ENCODE peak calls at places on chromosome 5, in six cellular contexts. One of them, this sample, is unnamed.
A peak's percentile ranks its signal among the peaks of the same experiment; 100 is the strongest.

GRCh38 chr5:169448826-169449225 is 134.7 kb upstream of the SPDL1 start:
- DNase-seq in IMR-90: no peak
- DNase-seq in psoas muscle: no peak
- DNase-seq in fibroblast of lung: no peak
- DNase-seq in astrocyte: no peak
- DNase-seq in dorsolateral prefrontal cortex: no peak
- DNase-seq in this sample: no peak

GRCh38 chr5:90096415-90097081 is 313.0 kb downstream of the CETN3 start:
- DNase-seq in fibroblast of lung: peak; percentile 95
- DNase-seq in astrocyte: peak; percentile 92
- DNase-seq in IMR-90: peak; percentile 52
- DNase-seq in dorsolateral prefrontal cortex: no peak
- DNase-seq in psoas muscle: peak; percentile 15
- DNase-seq in this sample: peak; percentile 79

GRCh38 chr5:10009802-10010201 is 239.9 kb downstream of the ATPSCKMT start:
- DNase-seq in IMR-90: peak; percentile 14
- DNase-seq in dorsolateral prefrontal cortex: no peak
- DNase-seq in fibroblast of lung: peak; percentile 43
- DNase-seq in psoas muscle: no peak
- DNase-seq in astrocyte: peak; percentile 35
- DNase-seq in this sample: no peak

GRCh38 chr5:4857761-4858160 is 282.4 kb upstream of the ADAMTS16 start:
- DNase-seq in IMR-90: no peak
- DNase-seq in dorsolateral prefrontal cortex: no peak
- DNase-seq in astrocyte: peak; percentile 55
- DNase-seq in fibroblast of lung: peak; percentile 56
- DNase-seq in psoas muscle: no peak
- DNase-seq in this sample: no peak

GRCh38 chr5:62256161-62257017 is 49.6 kb upstream of the KIF2A start:
- DNase-seq in psoas muscle: no peak
- DNase-seq in IMR-90: no peak
- DNase-seq in dorsolateral prefrontal cortex: no peak
- DNase-seq in astrocyte: no peak
- DNase-seq in fibroblast of lung: peak; percentile 12
- DNase-seq in this sample: peak; percentile 53

GRCh38 chr5:137708796-137709559 is 26.9 kb downstream of the KLHL3 start:
- DNase-seq in fibroblast of lung: no peak
- DNase-seq in dorsolateral prefrontal cortex: no peak
- DNase-seq in astrocyte: no peak
- DNase-seq in IMR-90: no peak
- DNase-seq in psoas muscle: no peak
- DNase-seq in this sample: no peak

GRCh38 chr5:945691-946541 is 53.2 kb downstream of the TRIP13 start:
- DNase-seq in psoas muscle: no peak
- DNase-seq in fibroblast of lung: no peak
- DNase-seq in IMR-90: no peak
- DNase-seq in dorsolateral prefrontal cortex: peak; percentile 41
- DNase-seq in astrocyte: no peak
- DNase-seq in this sample: no peak

GRCh38 chr5:180026320-180026719 is 45.2 kb downstream of the RNF130 start:
- DNase-seq in psoas muscle: no peak
- DNase-seq in fibroblast of lung: peak; percentile 86
- DNase-seq in IMR-90: peak; percentile 67
- DNase-seq in astrocyte: peak; percentile 82
- DNase-seq in dorsolateral prefrontal cortex: no peak
- DNase-seq in this sample: peak; percentile 85

GRCh38 chr5:160312139-160312959 is at the start of gene CCNJL:
- DNase-seq in fibroblast of lung: peak; percentile 53
- DNase-seq in psoas muscle: peak; percentile 39
- DNase-seq in dorsolateral prefrontal cortex: peak; percentile 62
- DNase-seq in astrocyte: peak; percentile 25
- DNase-seq in IMR-90: peak; percentile 44
- DNase-seq in this sample: no peak

GRCh38 chr5:60210810-60211209 is 317.3 kb upstream of the PDE4D start:
- DNase-seq in IMR-90: no peak
- DNase-seq in dorsolateral prefrontal cortex: no peak
- DNase-seq in fibroblast of lung: no peak
- DNase-seq in astrocyte: no peak
- DNase-seq in psoas muscle: no peak
- DNase-seq in this sample: no peak

GRCh38 chr5:122077451-122078115 is 476 bp downstream of the LOX start:
- DNase-seq in IMR-90: no peak
- DNase-seq in dorsolateral prefrontal cortex: peak; percentile 53
- DNase-seq in fibroblast of lung: no peak
- DNase-seq in astrocyte: no peak
- DNase-seq in psoas muscle: peak; percentile 20
- DNase-seq in this sample: peak; percentile 65

GRCh38 chr5:138054863-138055558 is 22.1 kb upstream of the FAM13B start:
- DNase-seq in fibroblast of lung: peak; percentile 14
- DNase-seq in astrocyte: peak; percentile 18
- DNase-seq in psoas muscle: no peak
- DNase-seq in IMR-90: no peak
- DNase-seq in dorsolateral prefrontal cortex: peak; percentile 56
- DNase-seq in this sample: peak; percentile 15

GRCh38 chr5:22835630-22836029 is 17.5 kb downstream of the CDH12 start:
- DNase-seq in astrocyte: no peak
- DNase-seq in fibroblast of lung: no peak
- DNase-seq in dorsolateral prefrontal cortex: no peak
- DNase-seq in psoas muscle: no peak
- DNase-seq in IMR-90: no peak
- DNase-seq in this sample: no peak

GRCh38 chr5:57335092-57335491 is 147.5 kb downstream of the ACTBL2 start:
- DNase-seq in astrocyte: peak; percentile 78
- DNase-seq in dorsolateral prefrontal cortex: no peak
- DNase-seq in fibroblast of lung: peak; percentile 82
- DNase-seq in psoas muscle: no peak
- DNase-seq in IMR-90: peak; percentile 90
- DNase-seq in this sample: peak; percentile 73

GRCh38 chr5:98031496-98031895 is 742.0 kb upstream of the RGMB start:
- DNase-seq in fibroblast of lung: no peak
- DNase-seq in dorsolateral prefrontal cortex: no peak
- DNase-seq in astrocyte: no peak
- DNase-seq in IMR-90: no peak
- DNase-seq in psoas muscle: no peak
- DNase-seq in this sample: no peak

GRCh38 chr5:4159681-4160080 is 564.0 kb downstream of the IRX1 start:
- DNase-seq in IMR-90: no peak
- DNase-seq in psoas muscle: no peak
- DNase-seq in astrocyte: no peak
- DNase-seq in fibroblast of lung: peak; percentile 3
- DNase-seq in dorsolateral prefrontal cortex: no peak
- DNase-seq in this sample: no peak

GRCh38 chr5:165035520-165035919 is 1530.1 kb downstream of the MAT2B start:
- DNase-seq in psoas muscle: no peak
- DNase-seq in dorsolateral prefrontal cortex: no peak
- DNase-seq in fibroblast of lung: peak; percentile 46
- DNase-seq in IMR-90: no peak
- DNase-seq in astrocyte: peak; percentile 26
- DNase-seq in this sample: no peak

GRCh38 chr5:74622122-74622521 is 18.4 kb downstream of the ENC1 start:
- DNase-seq in fibroblast of lung: peak; percentile 77
- DNase-seq in dorsolateral prefrontal cortex: no peak
- DNase-seq in astrocyte: peak; percentile 74
- DNase-seq in psoas muscle: no peak
- DNase-seq in IMR-90: no peak
- DNase-seq in this sample: no peak

GRCh38 chr5:157222506-157223230 is 42.0 kb downstream of the ITK start:
- DNase-seq in astrocyte: peak; percentile 76
- DNase-seq in dorsolateral prefrontal cortex: no peak
- DNase-seq in fibroblast of lung: peak; percentile 76
- DNase-seq in IMR-90: peak; percentile 35
- DNase-seq in psoas muscle: no peak
- DNase-seq in this sample: peak; percentile 63

GRCh38 chr5:172505403-172505759 is 51.1 kb upstream of the SH3PXD2B start:
- DNase-seq in psoas muscle: no peak
- DNase-seq in astrocyte: no peak
- DNase-seq in fibroblast of lung: no peak
- DNase-seq in IMR-90: no peak
- DNase-seq in dorsolateral prefrontal cortex: no peak
- DNase-seq in this sample: no peak

GRCh38 chr5:73789851-73790281 is 163.9 kb downstream of the ARHGEF28 start:
- DNase-seq in fibroblast of lung: peak; percentile 21
- DNase-seq in dorsolateral prefrontal cortex: no peak
- DNase-seq in IMR-90: no peak
- DNase-seq in psoas muscle: no peak
- DNase-seq in astrocyte: peak; percentile 14
- DNase-seq in this sample: peak; percentile 85

DNA sequence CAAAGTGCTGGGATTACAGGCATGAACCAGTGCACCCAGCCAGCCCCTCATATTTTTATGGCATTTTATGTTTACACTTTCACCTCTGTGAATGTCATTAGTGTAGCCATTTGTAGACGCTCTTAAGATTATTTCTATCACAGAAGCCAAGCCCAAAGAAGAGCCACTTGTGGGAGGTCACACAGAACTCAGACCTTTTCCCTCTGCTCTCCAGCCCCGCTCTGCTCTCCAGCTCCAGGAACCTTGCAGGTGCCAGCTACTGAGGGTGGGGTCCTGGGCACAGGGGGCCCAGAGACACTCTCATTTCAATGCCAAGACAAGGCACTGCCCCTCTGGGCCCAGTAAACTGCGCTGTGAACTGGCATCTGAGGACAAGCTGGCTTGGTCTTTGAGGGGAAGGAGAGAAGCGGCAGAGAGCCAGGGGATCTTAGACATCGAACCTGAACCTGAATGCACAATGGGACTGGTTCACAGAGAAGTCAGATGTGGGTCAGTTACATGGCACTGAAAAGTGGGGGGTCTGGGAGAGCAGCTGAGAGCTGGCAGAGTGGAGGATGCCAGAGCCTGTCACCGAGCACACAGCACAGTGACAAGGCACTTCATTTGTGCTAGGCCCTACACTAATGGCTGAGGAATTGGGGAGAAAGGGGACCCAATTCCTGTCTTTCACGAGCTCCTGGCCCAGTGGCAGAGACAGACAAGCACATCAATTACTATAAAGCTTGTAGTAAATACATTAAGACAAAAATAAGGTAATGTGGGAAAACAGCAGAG is 16.7 kb downstream of the ANXA6 start:
- DNase-seq in astrocyte: no peak
- DNase-seq in IMR-90: no peak
- DNase-seq in dorsolateral prefrontal cortex: no peak
- DNase-seq in fibroblast of lung: no peak
- DNase-seq in psoas muscle: no peak
- DNase-seq in this sample: no peak
- TF ChIP-seq CTCF in astrocyte: no peak
- TF ChIP-seq CTCF in IMR-90: no peak
- TF ChIP-seq CTCF in dorsolateral prefrontal cortex: no peak
- TF ChIP-seq CTCF in fibroblast of lung: no peak
- TF ChIP-seq CTCF in psoas muscle: no peak
- TF ChIP-seq CTCF in this sample: no peak

DNA sequence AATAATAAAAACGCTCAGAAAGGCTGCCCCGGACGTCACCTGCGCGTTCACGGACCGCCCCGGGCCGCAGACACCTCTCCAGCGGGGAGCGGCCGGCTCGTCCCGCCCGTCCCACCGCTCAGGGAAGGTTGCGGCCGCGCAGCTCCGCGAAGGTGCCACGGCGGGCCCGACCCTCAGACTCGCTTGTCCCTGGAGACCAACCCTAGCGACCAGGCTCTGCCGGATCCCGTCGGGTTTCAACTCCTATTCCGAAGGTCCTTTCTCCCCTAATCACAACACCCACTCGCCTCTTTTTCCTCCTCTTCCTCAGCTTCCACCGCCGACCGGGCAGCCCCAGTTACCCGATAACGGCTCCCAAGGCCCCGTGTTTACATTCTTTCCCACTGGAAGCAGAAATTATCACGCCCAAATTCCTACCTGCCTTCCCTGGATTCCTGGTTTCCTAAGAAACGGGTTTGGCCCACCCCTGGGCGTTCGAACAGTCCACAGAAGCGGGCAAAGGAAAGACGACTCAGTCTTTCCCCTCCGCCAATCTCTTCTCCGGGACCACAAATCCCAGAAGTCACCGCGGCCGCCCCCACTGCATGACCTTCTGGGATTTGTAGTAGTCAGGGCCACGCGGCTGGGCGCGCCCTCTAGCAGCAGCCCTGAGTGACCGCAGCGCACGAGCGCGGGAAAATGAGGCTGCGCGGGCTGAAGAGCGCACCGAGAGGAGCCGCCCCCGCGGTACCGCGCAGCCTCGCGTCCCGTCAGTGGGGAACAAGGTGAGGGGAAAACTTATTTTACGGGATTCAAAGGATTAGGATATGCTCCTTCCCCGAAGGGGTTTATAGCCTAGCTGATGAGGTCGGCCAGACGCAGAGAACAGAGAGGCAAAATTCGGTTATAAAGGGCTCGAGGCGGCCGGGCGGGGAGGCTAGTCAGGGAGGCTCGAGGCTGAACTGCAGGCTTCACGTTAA is at the start of gene TTC33:
- DNase-seq in fibroblast of lung: peak; percentile 95
- DNase-seq in astrocyte: peak; percentile 88
- DNase-seq in dorsolateral prefrontal cortex: peak; percentile 97
- DNase-seq in IMR-90: peak; percentile 93
- DNase-seq in psoas muscle: peak; percentile 96
- DNase-seq in this sample: peak; percentile 97
- TF ChIP-seq CTCF in fibroblast of lung: peak; percentile 49
- TF ChIP-seq CTCF in astrocyte: peak; percentile 30
- TF ChIP-seq CTCF in dorsolateral prefrontal cortex: peak; percentile 80
- TF ChIP-seq CTCF in IMR-90: peak; percentile 80
- TF ChIP-seq CTCF in psoas muscle: peak; percentile 59
- TF ChIP-seq CTCF in this sample: peak; percentile 62

DNA sequence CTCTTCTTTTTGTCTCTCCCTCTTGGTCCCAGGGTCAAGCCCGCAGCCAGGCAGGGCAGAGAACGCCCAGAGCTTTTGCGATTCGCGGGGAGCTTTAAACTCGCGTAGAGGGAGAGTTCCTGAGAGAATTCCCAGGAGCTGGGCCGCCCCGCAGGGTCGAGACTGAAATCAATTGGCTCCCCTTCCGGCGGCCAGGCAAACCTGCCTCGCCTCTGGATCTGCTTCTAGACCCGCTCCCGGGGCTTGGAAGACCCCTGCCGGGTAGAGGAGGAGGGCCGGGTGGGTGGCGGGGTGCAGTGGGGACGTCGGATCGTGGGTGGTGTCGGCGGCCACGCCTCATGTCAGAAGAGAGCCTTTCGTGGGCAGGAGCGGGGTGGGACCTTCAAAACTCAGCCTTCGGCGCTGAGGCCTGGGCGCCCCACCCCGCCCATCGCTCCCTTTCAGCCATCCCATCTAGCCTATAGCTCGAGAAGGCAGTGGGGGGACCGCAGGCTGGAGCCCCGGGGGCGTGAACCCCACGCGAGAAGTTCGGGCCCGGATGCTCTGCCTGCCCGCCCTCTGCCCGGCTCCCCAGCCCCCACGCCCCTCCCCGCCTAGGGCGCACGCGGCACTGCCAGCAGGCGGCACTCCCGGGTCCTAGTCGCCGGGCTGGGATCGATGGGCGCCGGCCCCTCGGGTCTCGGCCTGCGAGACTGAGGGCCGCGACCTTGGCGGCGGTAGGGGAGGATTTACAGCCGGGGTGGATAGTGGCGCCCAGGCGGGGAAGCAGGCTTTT is 6.1 kb downstream of the PRDM6 start:
- DNase-seq in dorsolateral prefrontal cortex: no peak
- DNase-seq in fibroblast of lung: no peak
- DNase-seq in astrocyte: no peak
- DNase-seq in IMR-90: peak; percentile 18
- DNase-seq in psoas muscle: no peak
- DNase-seq in this sample: no peak
- TF ChIP-seq CTCF in dorsolateral prefrontal cortex: no peak
- TF ChIP-seq CTCF in fibroblast of lung: peak; percentile 38
- TF ChIP-seq CTCF in astrocyte: no peak
- TF ChIP-seq CTCF in IMR-90: peak; percentile 9
- TF ChIP-seq CTCF in psoas muscle: no peak
- TF ChIP-seq CTCF in this sample: no peak

GRCh38 chr5:76483433-76483832 is 80.3 kb downstream of the IQGAP2 start:
- DNase-seq in astrocyte: no peak
- DNase-seq in psoas muscle: no peak
- DNase-seq in dorsolateral prefrontal cortex: no peak
- DNase-seq in fibroblast of lung: no peak
- DNase-seq in IMR-90: no peak
- DNase-seq in this sample: no peak
- TF ChIP-seq CTCF in astrocyte: no peak
- TF ChIP-seq CTCF in psoas muscle: no peak
- TF ChIP-seq CTCF in dorsolateral prefrontal cortex: no peak
- TF ChIP-seq CTCF in fibroblast of lung: no peak
- TF ChIP-seq CTCF in IMR-90: no peak
- TF ChIP-seq CTCF in this sample: no peak

This sample was measured in choroid plexus epithelial cell.